ENCODE peak calls at places on chromosomes 4 and X, in six cellular contexts. L is fibroblast of pulmonary artery, I is GM12878, N is lung, Y is aorta, S is fibroblast of mammary gland. A is an unnamed sample.

GRCh38 chrX:18010251-18010650 is 149.2 kb upstream of the RAI2 start:
- DNase-seq in S (no peak), L (no peak), Y (no peak), I (no peak), N (no peak), A (no peak)

GRCh38 chr4:126827669-126828068 is 805.1 kb upstream of the INTU start:
- DNase-seq in L (no peak), N (no peak), Y (no peak), S (no peak), I (no peak), A (no peak)

GRCh38 chr4:176270669-176271068 is 1.6 kb upstream of the ASB5 start:
- DNase-seq in N (no peak), I (no peak), Y (peak), L (peak), S (peak), A (peak)

GRCh38 chr4:184246426-184246825 is 28.8 kb upstream of the ENPP6 start:
- DNase-seq in L (no peak), Y (no peak), I (no peak), S (no peak), N (no peak), A (no peak)

GRCh38 chr4:73019462-73020047 is 50.0 kb downstream of the COX18 start:
- DNase-seq in I (no peak), S (peak), N (no peak), L (peak), Y (no peak), A (no peak)

GRCh38 chr4:143406523-143406922 is 69.8 kb downstream of the GAB1 start:
- DNase-seq in L (peak), I (no peak), N (peak), S (peak), Y (peak), A (peak)

GRCh38 chrX:133405498-133406180 is 9.7 kb downstream of the GPC4 start:
- DNase-seq in L (no peak), N (no peak), I (no peak), S (no peak), Y (no peak), A (no peak)

GRCh38 chrX:63754141-63754859 is 30.7 kb downstream of the ARHGEF9 start:
- DNase-seq in I (no peak), L (peak), S (no peak), N (no peak), Y (peak), A (no peak)

GRCh38 chr4:73776363-73776762 is 36.0 kb downstream of the CXCL8 start:
- DNase-seq in N (peak), Y (no peak), I (no peak), L (peak), S (peak), A (peak)

GRCh38 chrX:151488677-151489076 is 74.8 kb upstream of the PASD1 start:
- DNase-seq in Y (no peak), S (no peak), L (no peak), I (no peak), N (no peak), A (no peak)

GRCh38 chrX:106397788-106398538 is 213.8 kb upstream of the RADX start:
- DNase-seq in L (peak), I (no peak), N (no peak), Y (no peak), S (peak), A (no peak)

GRCh38 chr4:143524211-143524610 is 10.7 kb downstream of the SMARCA5 start:
- DNase-seq in I (no peak), S (no peak), N (no peak), L (no peak), Y (no peak), A (no peak)

GRCh38 chrX:79081895-79082512 is 62.5 kb upstream of the GPR174 start:
- DNase-seq in N (no peak), I (peak), Y (no peak), L (peak), S (peak), A (peak)

GRCh38 chrX:386239-386767 is 404 bp downstream of the PPP2R3B start:
- DNase-seq in I (no peak), S (no peak), Y (peak), L (no peak), N (no peak), A (no peak)

GRCh38 chrX:69153060-69153730 is 12.1 kb downstream of the PJA1 start:
- DNase-seq in L (peak), S (peak), Y (peak), I (no peak), N (no peak), A (no peak)

GRCh38 chr4:76690091-76690905 is 207.6 kb downstream of the SOWAHB start:
- DNase-seq in N (no peak), Y (no peak), S (no peak), L (no peak), I (no peak), A (no peak)

GRCh38 chr4:166128452-166128851 is 255.4 kb downstream of the TLL1 start:
- DNase-seq in Y (no peak), L (peak), S (peak), I (no peak), N (no peak), A (peak)

GRCh38 chrX:39338583-39338982 is 537.3 kb downstream of the MID1IP1 start:
- DNase-seq in Y (no peak), L (no peak), S (no peak), I (no peak), N (no peak), A (no peak)

GRCh38 chr4:182925298-182925738 is 8.1 kb upstream of the DCTD start:
- DNase-seq in N (peak), I (peak), L (peak), S (peak), Y (peak), A (no peak)

GRCh38 chr4:8461616-8462015 is 21.0 kb downstream of the TRMT44 start:
- DNase-seq in L (no peak), S (no peak), N (no peak), I (no peak), Y (no peak), A (no peak)

GRCh38 chr4:153651041-153651960 is 32.8 kb upstream of the TLR2 start:
- DNase-seq in Y (peak), S (peak), N (peak), L (no peak), I (no peak), A (no peak)

GRCh38 chr4:39480251-39480650 is 21.4 kb downstream of the LIAS start:
- DNase-seq in L (no peak), S (no peak), N (no peak), Y (no peak), I (no peak), A (no peak)

GRCh38 chrX:115311666-115312065 is 22.2 kb downstream of the LUZP4 start:
- DNase-seq in N (no peak), S (no peak), L (no peak), I (no peak), Y (peak), A (no peak)

GRCh38 chr4:25439913-25440477 is 62.9 kb downstream of the ANAPC4 start:
- DNase-seq in I (peak), S (peak), N (peak), L (peak), Y (no peak), A (peak)

GRCh38 chrX:9797961-9798360 is 11.7 kb downstream of the SHROOM2 start:
- DNase-seq in N (no peak), Y (no peak), S (no peak), L (no peak), I (no peak), A (no peak)

GRCh38 chrX:104270916-104271512 is 16.3 kb upstream of the ESX1 start:
- DNase-seq in N (no peak), Y (peak), I (no peak), L (peak), S (peak), A (no peak)
- H3K4me3 ChIP-seq in N (no peak), Y (no peak), I (no peak), L (peak), S (no peak), A (peak)

GRCh38 chrX:102659790-102660757 is 8.8 kb downstream of the GPRASP1 start:
- DNase-seq in Y (peak), I (peak), L (peak), N (peak), S (peak), A (no peak)

GRCh38 chrX:102654696-102655095 is 3.4 kb downstream of the GPRASP1 start:
- DNase-seq in N (no peak), Y (no peak), L (no peak), S (no peak), I (no peak), A (no peak)

DNA sequence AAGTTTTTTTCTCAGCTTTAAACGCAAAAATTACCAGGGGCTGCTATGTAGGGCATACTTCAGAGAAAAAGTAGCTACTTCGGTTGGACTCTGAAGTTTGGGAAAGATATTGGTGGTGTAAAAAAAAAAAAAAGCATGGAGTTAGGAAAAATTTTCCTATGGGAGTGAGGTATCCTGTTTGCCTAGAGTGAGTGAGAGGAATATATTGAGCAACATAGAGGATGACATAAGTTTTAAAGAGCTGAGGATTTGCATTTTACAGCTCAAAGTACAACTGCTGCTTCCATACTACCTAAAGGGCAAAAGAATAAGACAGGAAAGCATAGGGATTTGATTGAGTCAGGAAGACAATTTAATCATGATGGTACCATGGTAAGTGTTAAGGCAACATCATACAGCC is 7.3 kb downstream of the GPRASP1 start:
- DNase-seq in N (no peak), Y (no peak), I (no peak), S (peak), L (peak), A (no peak)
- H3K4me3 ChIP-seq in N (no peak), Y (no peak), I (no peak), S (no peak), L (no peak), A (no peak)

GRCh38 chrX:71107762-71108360 is 1.3 kb upstream of the CXorf65 start:
- DNase-seq in N (no peak), S (no peak), L (no peak), I (no peak), Y (no peak), A (no peak)

GRCh38 chrX:71117358-71117757 is 1.0 kb upstream of the MED12 start:
- DNase-seq in N (no peak), L (no peak), I (no peak), S (no peak), Y (no peak), A (no peak)

GRCh38 chrX:71107245-71107644 is 705 bp upstream of the CXorf65 start:
- DNase-seq in I (no peak), L (no peak), S (no peak), N (no peak), Y (no peak), A (no peak)

GRCh38 chrX:71111141-71111843 is at the start of gene IL2RG:
- DNase-seq in L (no peak), I (peak), N (no peak), Y (no peak), S (no peak), A (no peak)

GRCh38 chrX:71111851-71112468 is 583 bp upstream of the IL2RG start:
- DNase-seq in I (no peak), N (no peak), L (no peak), Y (no peak), S (no peak), A (no peak)
- H3K4me3 ChIP-seq in I (peak), N (no peak), L (no peak), Y (no peak), S (no peak), A (no peak)

GRCh38 chr4:104906274-104906673 is 240.4 kb upstream of the TET2 start:
- DNase-seq in L (no peak), S (no peak), N (no peak), Y (no peak), I (no peak), A (no peak)
- H3K4me3 ChIP-seq in L (no peak), S (no peak), N (no peak), Y (no peak), I (no peak), A (no peak)

DNA sequence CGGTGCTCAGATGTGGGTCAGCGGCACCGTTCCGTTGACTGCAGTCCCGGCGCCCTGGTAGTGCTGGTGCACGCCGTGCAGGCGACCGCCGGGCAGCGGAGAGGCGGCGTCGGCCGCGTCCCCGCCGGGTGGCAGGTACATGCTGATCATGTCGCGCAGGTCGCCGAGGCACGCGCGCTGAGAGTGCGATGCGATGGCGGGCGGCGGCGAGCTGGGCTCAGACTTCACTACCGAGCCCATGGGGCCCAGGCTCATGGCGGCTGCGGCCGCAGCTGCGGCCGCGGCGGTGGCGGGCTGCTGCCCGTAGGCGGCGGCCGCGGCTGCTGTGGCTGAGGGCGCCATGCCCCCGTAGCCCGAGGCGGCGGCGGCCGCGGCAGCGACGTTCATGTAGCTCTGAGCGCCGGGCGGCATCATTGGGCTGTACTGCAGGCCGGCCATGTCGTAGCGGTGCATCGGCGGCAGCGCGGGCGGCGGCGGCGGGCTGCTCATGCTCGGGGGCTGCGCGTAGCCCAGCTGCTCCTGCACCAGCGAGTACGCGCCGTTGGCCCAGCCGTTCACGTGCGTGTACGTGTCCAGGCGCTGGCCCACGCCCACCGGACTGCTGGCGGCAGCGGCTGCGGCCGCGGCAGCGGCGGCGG is 1.0 kb downstream of the SOX3 start:
- DNase-seq in Y (no peak), L (peak), S (no peak), N (no peak), I (no peak), A (no peak)
- H3K4me3 ChIP-seq in Y (no peak), L (no peak), S (no peak), N (no peak), I (no peak), A (peak)

DNA sequence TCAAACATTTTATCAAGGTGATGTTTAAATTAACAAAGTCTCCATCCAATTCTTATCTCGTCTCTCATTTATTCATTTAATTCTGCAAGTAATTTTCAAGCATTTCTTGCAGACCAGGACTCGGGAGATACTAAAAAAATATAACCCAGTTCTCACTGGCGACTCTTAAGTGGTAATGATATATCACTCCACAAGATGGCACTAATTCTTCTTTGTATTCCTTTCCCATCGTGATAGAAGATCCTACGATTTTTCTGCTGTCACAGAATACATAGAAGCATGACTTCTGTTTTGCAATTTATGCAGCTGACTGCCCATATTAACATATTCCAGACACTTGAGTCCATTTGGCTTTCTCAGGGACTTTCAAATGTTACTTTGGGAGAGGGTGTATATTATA is 64.0 kb upstream of the FGF13 start:
- DNase-seq in L (peak), I (no peak), Y (no peak), S (peak), N (no peak), A (no peak)
- H3K4me3 ChIP-seq in L (no peak), I (no peak), Y (no peak), S (no peak), N (no peak), A (no peak)

A was measured in skeletal muscle cell.